ENCODE peak calls at places on chromosomes 16 and 17, in four cellular contexts. W is HCT116, R is endothelial cell of umbilical vein, A is A549. V is an unnamed sample.

GRCh38 chr16:85663891-85664321 is 24.8 kb downstream of the GINS2 start:
- DNase-seq in A (no peak), R (no peak), W (no peak), V (no peak)

GRCh38 chr16:12749076-12749475 is 54.6 kb downstream of the CPPED1 start:
- DNase-seq in W (no peak), R (no peak), A (no peak), V (no peak)

GRCh38 chr17:72514888-72515287 is 394.1 kb downstream of the SOX9 start:
- DNase-seq in A (no peak), W (no peak), R (no peak), V (no peak)

GRCh38 chr17:7004398-7005253 is 7.8 kb upstream of the RNASEK start:
- DNase-seq in A (peak; percentile 85), W (peak; percentile 56), R (peak; percentile 66), V (peak; percentile 72)

GRCh38 chr17:75404739-75405364 is 626 bp downstream of the GRB2 start:
- DNase-seq in W (no peak), A (peak; percentile 42), R (peak; percentile 55), V (peak; percentile 58)

GRCh38 chr16:11162571-11163268 is 93.3 kb downstream of the SOCS1 start:
- DNase-seq in R (no peak), A (no peak), W (no peak), V (no peak)

GRCh38 chr17:19322861-19323260 is 39.7 kb downstream of the B9D1 start:
- DNase-seq in W (no peak), A (no peak), R (no peak), V (no peak)

GRCh38 chr16:25030420-25031131 is 15.4 kb upstream of the ARHGAP17 start:
- DNase-seq in R (no peak), W (no peak), A (no peak), V (no peak)

GRCh38 chr16:87127061-87127765 is 190.0 kb downstream of the C16orf95 start:
- DNase-seq in A (no peak), W (no peak), R (peak; percentile 82), V (no peak)

GRCh38 chr17:74307984-74308773 is 17.8 kb upstream of the KIF19 start:
- DNase-seq in R (peak; percentile 51), W (no peak), A (no peak), V (no peak)

GRCh38 chr17:39599006-39599664 is 8.6 kb downstream of the NEUROD2 start:
- DNase-seq in A (no peak), W (no peak), R (no peak), V (no peak)

DNA sequence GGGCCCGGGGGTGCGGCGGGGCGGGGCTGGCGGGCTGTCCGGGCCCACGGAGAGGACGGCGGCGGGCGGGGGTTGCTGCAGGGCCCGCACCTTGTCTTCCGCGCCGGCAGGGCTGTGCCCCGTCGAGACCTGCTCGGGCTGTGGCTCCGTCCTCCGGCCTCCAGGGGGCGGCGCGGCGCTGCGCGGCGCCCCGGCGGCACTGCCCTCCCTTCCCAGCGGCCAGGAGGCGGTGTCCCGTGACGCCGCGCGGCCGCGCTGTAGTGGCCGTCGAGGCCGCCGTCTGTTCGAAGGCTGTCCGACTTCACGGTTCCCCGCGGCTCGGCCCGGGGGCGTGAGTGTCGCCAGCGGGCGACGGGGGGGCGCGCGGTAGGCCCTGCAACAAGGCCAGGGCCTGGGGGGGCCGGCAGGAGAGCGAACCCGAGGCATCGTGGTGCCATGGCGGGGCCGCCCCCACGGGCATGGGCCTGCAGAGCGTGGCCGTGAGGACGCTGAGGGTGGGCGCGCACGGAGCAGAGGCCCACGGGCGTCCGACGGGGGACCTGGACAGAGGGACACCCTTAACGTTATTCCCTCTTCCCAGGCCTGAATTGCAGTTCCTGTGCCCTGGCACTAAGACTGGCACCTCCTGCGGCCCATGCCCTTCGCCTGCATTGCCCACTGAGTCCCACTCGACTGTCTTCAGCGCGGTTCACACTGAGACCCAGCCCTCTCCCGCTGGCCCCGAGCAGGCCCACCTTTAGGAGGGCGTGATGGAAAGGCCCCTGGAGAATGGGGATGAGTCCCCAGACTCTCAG is at the start of gene PLEKHG4:
- DNase-seq in W (peak; percentile 52), R (peak; percentile 71), A (peak; percentile 86), V (peak; percentile 83)
- TF ChIP-seq POLR2A in W (peak; percentile 33), R (no peak), A (peak; percentile 65), V (peak; percentile 53)

GRCh38 chr17:58591455-58591854 is 77.0 kb upstream of the MTMR4 start:
- DNase-seq in R (no peak), A (no peak), W (no peak), V (no peak)
- TF ChIP-seq CTCF in R (no peak), A (no peak), W (peak; percentile 31), V (no peak)

GRCh38 chr16:50480206-50480605 is 68.0 kb upstream of the NKD1 start:
- DNase-seq in R (no peak), A (no peak), W (no peak), V (no peak)
- TF ChIP-seq MAX in R (no peak), A (no peak), W (no peak), V (no peak)

GRCh38 chr17:9240659-9241370 is 219.5 kb downstream of the NTN1 start:
- DNase-seq in A (peak; percentile 36), R (peak; percentile 39), W (no peak), V (no peak)
- TF ChIP-seq POLR2A in A (no peak), R (no peak), W (no peak), V (no peak)

GRCh38 chr16:27080870-27081269 is 14.1 kb downstream of the C16orf82 start:
- DNase-seq in A (peak; percentile 37), W (peak; percentile 29), R (no peak), V (no peak)
- TF ChIP-seq CTCF in A (no peak), W (peak; percentile 71), R (no peak), V (peak; percentile 34)